ENCODE peak calls at places on chromosome 6, in nine cellular contexts. One of them, this sample, is unnamed.

GRCh38 chr6:135506270-135506997 is 8.9 kb upstream of the AHI1 start:
- DNase-seq in RPMI8226: peak
- DNase-seq in osteocyte: no peak
- DNase-seq in left ventricle myocardium inferior: no peak
- DNase-seq in heart right ventricle: no peak
- DNase-seq in stimulated activated CD4-positive, alpha-beta T cell treated with anti-CD3 and anti-CD28 coated beads, TNF-alpha, amount 100 ng/mL, for 24 hours: no peak
- DNase-seq in activated CD8-positive, alpha-beta T cell treated with anti-CD3 and anti-CD28 coated beads for 36 hours: peak
- DNase-seq in naive thymus-derived CD4-positive, alpha-beta T cell: peak
- DNase-seq in MM.1S: peak
- DNase-seq in this sample: no peak

GRCh38 chr6:169420912-169421543 is 167.4 kb upstream of the THBS2 start:
- DNase-seq in osteocyte: no peak
- DNase-seq in activated CD8-positive, alpha-beta T cell treated with anti-CD3 and anti-CD28 coated beads for 36 hours: peak
- DNase-seq in left ventricle myocardium inferior: no peak
- DNase-seq in heart right ventricle: no peak
- DNase-seq in RPMI8226: peak
- DNase-seq in stimulated activated CD4-positive, alpha-beta T cell treated with anti-CD3 and anti-CD28 coated beads, TNF-alpha, amount 100 ng/mL, for 24 hours: no peak
- DNase-seq in MM.1S: peak
- DNase-seq in naive thymus-derived CD4-positive, alpha-beta T cell: no peak
- DNase-seq in this sample: no peak

GRCh38 chr6:139436521-139437348 is 62.3 kb upstream of the CITED2 start:
- DNase-seq in MM.1S: no peak
- DNase-seq in naive thymus-derived CD4-positive, alpha-beta T cell: no peak
- DNase-seq in left ventricle myocardium inferior: no peak
- DNase-seq in activated CD8-positive, alpha-beta T cell treated with anti-CD3 and anti-CD28 coated beads for 36 hours: no peak
- DNase-seq in RPMI8226: no peak
- DNase-seq in stimulated activated CD4-positive, alpha-beta T cell treated with anti-CD3 and anti-CD28 coated beads, TNF-alpha, amount 100 ng/mL, for 24 hours: no peak
- DNase-seq in osteocyte: no peak
- DNase-seq in heart right ventricle: no peak
- DNase-seq in this sample: no peak

GRCh38 chr6:2430617-2431016 is 185.2 kb upstream of the GMDS start:
- DNase-seq in osteocyte: no peak
- DNase-seq in naive thymus-derived CD4-positive, alpha-beta T cell: no peak
- DNase-seq in stimulated activated CD4-positive, alpha-beta T cell treated with anti-CD3 and anti-CD28 coated beads, TNF-alpha, amount 100 ng/mL, for 24 hours: no peak
- DNase-seq in left ventricle myocardium inferior: no peak
- DNase-seq in heart right ventricle: no peak
- DNase-seq in MM.1S: no peak
- DNase-seq in activated CD8-positive, alpha-beta T cell treated with anti-CD3 and anti-CD28 coated beads for 36 hours: no peak
- DNase-seq in RPMI8226: no peak
- DNase-seq in this sample: no peak

GRCh38 chr6:36050305-36050704 is 22.7 kb downstream of the MAPK14 start:
- DNase-seq in RPMI8226: no peak
- DNase-seq in left ventricle myocardium inferior: no peak
- DNase-seq in MM.1S: no peak
- DNase-seq in heart right ventricle: no peak
- DNase-seq in naive thymus-derived CD4-positive, alpha-beta T cell: no peak
- DNase-seq in osteocyte: no peak
- DNase-seq in stimulated activated CD4-positive, alpha-beta T cell treated with anti-CD3 and anti-CD28 coated beads, TNF-alpha, amount 100 ng/mL, for 24 hours: no peak
- DNase-seq in activated CD8-positive, alpha-beta T cell treated with anti-CD3 and anti-CD28 coated beads for 36 hours: no peak
- DNase-seq in this sample: no peak

GRCh38 chr6:162602759-162603158 is 124.8 kb downstream of the PRKN start:
- DNase-seq in naive thymus-derived CD4-positive, alpha-beta T cell: no peak
- DNase-seq in MM.1S: no peak
- DNase-seq in left ventricle myocardium inferior: no peak
- DNase-seq in RPMI8226: no peak
- DNase-seq in osteocyte: no peak
- DNase-seq in activated CD8-positive, alpha-beta T cell treated with anti-CD3 and anti-CD28 coated beads for 36 hours: no peak
- DNase-seq in stimulated activated CD4-positive, alpha-beta T cell treated with anti-CD3 and anti-CD28 coated beads, TNF-alpha, amount 100 ng/mL, for 24 hours: no peak
- DNase-seq in heart right ventricle: no peak
- DNase-seq in this sample: no peak

GRCh38 chr6:138541793-138542481 is 42.6 kb upstream of the NHSL1 start:
- DNase-seq in naive thymus-derived CD4-positive, alpha-beta T cell: no peak
- DNase-seq in stimulated activated CD4-positive, alpha-beta T cell treated with anti-CD3 and anti-CD28 coated beads, TNF-alpha, amount 100 ng/mL, for 24 hours: no peak
- DNase-seq in activated CD8-positive, alpha-beta T cell treated with anti-CD3 and anti-CD28 coated beads for 36 hours: no peak
- DNase-seq in heart right ventricle: no peak
- DNase-seq in MM.1S: no peak
- DNase-seq in RPMI8226: no peak
- DNase-seq in osteocyte: no peak
- DNase-seq in left ventricle myocardium inferior: no peak
- DNase-seq in this sample: no peak

GRCh38 chr6:110415297-110415916 is at the start of gene DDO:
- DNase-seq in stimulated activated CD4-positive, alpha-beta T cell treated with anti-CD3 and anti-CD28 coated beads, TNF-alpha, amount 100 ng/mL, for 24 hours: no peak
- DNase-seq in osteocyte: peak
- DNase-seq in heart right ventricle: peak
- DNase-seq in left ventricle myocardium inferior: peak
- DNase-seq in RPMI8226: peak
- DNase-seq in MM.1S: peak
- DNase-seq in activated CD8-positive, alpha-beta T cell treated with anti-CD3 and anti-CD28 coated beads for 36 hours: no peak
- DNase-seq in naive thymus-derived CD4-positive, alpha-beta T cell: no peak
- DNase-seq in this sample: peak

GRCh38 chr6:135901776-135902524 is 50.4 kb downstream of the PDE7B start:
- DNase-seq in MM.1S: no peak
- DNase-seq in heart right ventricle: peak
- DNase-seq in left ventricle myocardium inferior: peak
- DNase-seq in activated CD8-positive, alpha-beta T cell treated with anti-CD3 and anti-CD28 coated beads for 36 hours: peak
- DNase-seq in naive thymus-derived CD4-positive, alpha-beta T cell: peak
- DNase-seq in RPMI8226: no peak
- DNase-seq in stimulated activated CD4-positive, alpha-beta T cell treated with anti-CD3 and anti-CD28 coated beads, TNF-alpha, amount 100 ng/mL, for 24 hours: peak
- DNase-seq in osteocyte: no peak
- DNase-seq in this sample: peak

This sample was measured in ovary.